ENCODE peak calls at places on chromosomes 2 and 18, in six cellular contexts. E is Daoy; A is esophagus squamous epithelium; N is cardiac septum; W is effector CD8-positive, alpha-beta T cell; U is B cell. T is an unnamed sample.
A peak's percentile ranks its signal among the peaks of the same experiment; 100 is the strongest.

GRCh38 chr2:61354486-61355197 is 116.2 kb downstream of the USP34 start:
- DNase-seq in N (no peak), E (no peak), A (no peak), U (no peak), W (no peak), T (no peak)

GRCh38 chr2:20224716-20225293 is at the start of gene SDC1:
- DNase-seq in E (peak; percentile 75), N (peak; percentile 71), U (peak; percentile 65), A (no peak), W (no peak), T (peak; percentile 57)

GRCh38 chr18:9506046-9506792 is 30.9 kb downstream of the RALBP1 start:
- DNase-seq in W (no peak), E (peak; percentile 43), A (no peak), U (no peak), N (no peak), T (peak; percentile 6)

GRCh38 chr18:8662574-8663255 is 42.6 kb upstream of the MTCL1 start:
- DNase-seq in U (no peak), A (no peak), N (no peak), E (no peak), W (no peak), T (no peak)

GRCh38 chr18:65671621-65672415 is 79.0 kb upstream of the CDH7 start:
- DNase-seq in N (no peak), U (no peak), W (no peak), A (no peak), E (no peak), T (no peak)

GRCh38 chr2:128563348-128563687 is 244.7 kb upstream of the HS6ST1 start:
- DNase-seq in N (peak; percentile 80), E (no peak), U (no peak), W (no peak), A (no peak), T (peak; percentile 96)

GRCh38 chr2:88540346-88540745 is 86.9 kb downstream of the EIF2AK3 start:
- DNase-seq in W (no peak), A (no peak), U (no peak), N (no peak), E (peak; percentile 59), T (no peak)

GRCh38 chr2:126982935-126983334 is 84.2 kb downstream of the TEX51 start:
- DNase-seq in U (no peak), A (no peak), N (no peak), W (no peak), E (no peak), T (no peak)

GRCh38 chr2:64134813-64135212 is 9.4 kb downstream of the PELI1 start:
- DNase-seq in A (no peak), U (no peak), W (no peak), N (no peak), E (no peak), T (no peak)

GRCh38 chr2:115763601-115764000 is 1321.2 kb downstream of the DPP10 start:
- DNase-seq in E (no peak), A (no peak), W (no peak), N (no peak), U (no peak), T (no peak)

GRCh38 chr2:151833984-151834383 is 5.8 kb upstream of the ARL5A start:
- DNase-seq in N (no peak), U (peak; percentile 12), E (no peak), W (no peak), A (no peak), T (no peak)

GRCh38 chr2:86311879-86312278 is 25.5 kb downstream of the REEP1 start:
- DNase-seq in U (no peak), W (no peak), E (no peak), N (peak; percentile 24), A (no peak), T (no peak)

GRCh38 chr2:61262699-61263098 is 100.7 kb downstream of the C2orf74 start:
- DNase-seq in E (no peak), U (no peak), N (no peak), W (no peak), A (no peak), T (no peak)

GRCh38 chr2:144230452-144231085 is 289.4 kb downstream of the ZEB2 start:
- DNase-seq in N (no peak), A (no peak), W (no peak), U (no peak), E (peak; percentile 24), T (no peak)

GRCh38 chr18:42192251-42193248 is 237.5 kb downstream of the PIK3C3 start:
- DNase-seq in U (no peak), W (no peak), A (no peak), N (no peak), E (no peak), T (peak; percentile 85)

GRCh38 chr2:177239934-177240600 is 24.5 kb downstream of the NFE2L2 start:
- DNase-seq in U (peak; percentile 49), A (peak; percentile 27), N (no peak), E (peak; percentile 59), W (no peak), T (peak; percentile 35)

GRCh38 chr2:85997016-85997970 is 108.4 kb downstream of the POLR1A start:
- DNase-seq in N (peak; percentile 69), U (no peak), W (no peak), A (no peak), E (no peak), T (peak; percentile 65)

GRCh38 chr2:65033178-65033577 is 23.0 kb upstream of the CEP68 start:
- DNase-seq in E (no peak), W (no peak), A (no peak), U (no peak), N (no peak), T (no peak)

GRCh38 chr2:173001664-173002604 is 73.7 kb upstream of the MAP3K20 start:
- DNase-seq in W (no peak), U (no peak), A (no peak), E (no peak), N (no peak), T (peak; percentile 62)

GRCh38 chr18:44450220-44450619 is 230.5 kb upstream of the SETBP1 start:
- DNase-seq in W (no peak), A (no peak), N (no peak), E (no peak), U (no peak), T (no peak)

GRCh38 chr2:3659447-3660432 is 1.7 kb downstream of the ALLC start:
- DNase-seq in E (no peak), W (no peak), A (no peak), U (no peak), N (no peak), T (no peak)

GRCh38 chr2:189153608-189154007 is 26.0 kb downstream of the COL5A2 start:
- DNase-seq in U (no peak), W (no peak), A (no peak), N (no peak), E (peak; percentile 10), T (no peak)

GRCh38 chr2:239302808-239303557 is 97.8 kb downstream of the HDAC4 start:
- DNase-seq in W (no peak), N (peak; percentile 66), E (no peak), U (peak; percentile 51), A (no peak), T (no peak)

GRCh38 chr2:71812736-71813135 is 334.9 kb downstream of the CYP26B1 start:
- DNase-seq in U (no peak), A (no peak), W (no peak), E (no peak), N (no peak), T (no peak)

GRCh38 chr18:49055787-49056186 is 105.0 kb upstream of the SMAD7 start:
- DNase-seq in E (peak; percentile 88), W (no peak), A (no peak), N (peak; percentile 83), U (peak; percentile 48), T (peak; percentile 10)

GRCh38 chr2:231527955-231528635 is 2.1 kb downstream of the NMUR1 start:
- DNase-seq in N (peak; percentile 55), U (no peak), A (no peak), W (no peak), E (no peak), T (no peak)

T was measured in NCI-H226.